ENCODE peak calls at places on chromosomes 1 and 21, in four cellular contexts. One of them, this sample, is unnamed.

GRCh38 chr1:107122241-107122640 is 18.6 kb upstream of the NTNG1 start:
- DNase-seq in Caki2: no peak
- DNase-seq in neural crest cell: no peak
- DNase-seq in LNCaP clone FGC: no peak
- DNase-seq in this sample: no peak

GRCh38 chr1:40303051-40303771 is 13.9 kb downstream of the COL9A2 start:
- DNase-seq in Caki2: no peak
- DNase-seq in neural crest cell: no peak
- DNase-seq in LNCaP clone FGC: no peak
- DNase-seq in this sample: no peak

GRCh38 chr1:182770193-182770592 is 19.4 kb upstream of the NPL start:
- DNase-seq in Caki2: no peak
- DNase-seq in neural crest cell: no peak
- DNase-seq in LNCaP clone FGC: no peak
- DNase-seq in this sample: no peak

GRCh38 chr1:227916655-227917054 is 31.1 kb downstream of the WNT9A start:
- DNase-seq in Caki2: no peak
- DNase-seq in neural crest cell: no peak
- DNase-seq in LNCaP clone FGC: no peak
- DNase-seq in this sample: no peak

GRCh38 chr1:40796939-40797667 is 13.5 kb downstream of the KCNQ4 start:
- DNase-seq in Caki2: no peak
- DNase-seq in neural crest cell: no peak
- DNase-seq in LNCaP clone FGC: no peak
- DNase-seq in this sample: peak

GRCh38 chr1:205976708-205977107 is 26.5 kb downstream of the RAB7B start:
- DNase-seq in Caki2: no peak
- DNase-seq in neural crest cell: no peak
- DNase-seq in LNCaP clone FGC: no peak
- DNase-seq in this sample: no peak

GRCh38 chr1:33698316-33699035 is 165.4 kb upstream of the HMGB4 start:
- DNase-seq in Caki2: no peak
- DNase-seq in neural crest cell: no peak
- DNase-seq in LNCaP clone FGC: no peak
- DNase-seq in this sample: no peak

GRCh38 chr1:60874703-60875102 is 207.7 kb upstream of the NFIA start:
- DNase-seq in Caki2: peak
- DNase-seq in neural crest cell: no peak
- DNase-seq in LNCaP clone FGC: no peak
- DNase-seq in this sample: no peak

GRCh38 chr1:119966020-119966419 is 69.7 kb upstream of the ADAM30 start:
- DNase-seq in Caki2: no peak
- DNase-seq in neural crest cell: no peak
- DNase-seq in LNCaP clone FGC: no peak
- DNase-seq in this sample: no peak

GRCh38 chr1:109060707-109061106 is 15.1 kb downstream of the TAF13 start:
- DNase-seq in Caki2: no peak
- DNase-seq in neural crest cell: no peak
- DNase-seq in LNCaP clone FGC: no peak
- DNase-seq in this sample: no peak

GRCh38 chr1:234647245-234647644 is 37.3 kb upstream of the IRF2BP2 start:
- DNase-seq in Caki2: no peak
- DNase-seq in neural crest cell: no peak
- DNase-seq in LNCaP clone FGC: no peak
- DNase-seq in this sample: no peak

GRCh38 chr21:40143822-40144525 is 276.7 kb downstream of the PCP4 start:
- DNase-seq in Caki2: peak
- DNase-seq in neural crest cell: peak
- DNase-seq in LNCaP clone FGC: no peak
- DNase-seq in this sample: no peak

GRCh38 chr1:205998457-205999241 is 4.5 kb downstream of the RAB7B start:
- DNase-seq in Caki2: no peak
- DNase-seq in neural crest cell: no peak
- DNase-seq in LNCaP clone FGC: no peak
- DNase-seq in this sample: no peak